ENCODE peak calls at places on chromosomes 5 and 9, in nine cellular contexts. P, A, T, D, Q, F, S, K and H are unnamed samples. For H3K4me1 and H3K27me3, the result is how much of the 10 kb centered on the place peaks cover.

GRCh38 chr9:126833710-126834345 is 26.6 kb upstream of the ZBTB34 start:
- DNase-seq in P (no peak), A (no peak), T (no peak), D (no peak), Q (no peak), F (no peak), S (no peak), K (no peak), H (no peak)

GRCh38 chr9:102844754-102845153 is 150.4 kb upstream of the CYLC2 start:
- DNase-seq in P (no peak), A (no peak), T (no peak), D (no peak), Q (no peak), F (no peak), S (no peak), K (no peak), H (no peak)

GRCh38 chr5:160799160-160799559 is 52.9 kb downstream of the ATP10B start:
- DNase-seq in P (no peak), A (no peak), T (peak), D (no peak), Q (no peak), F (no peak), S (no peak), K (no peak), H (no peak)

GRCh38 chr5:144248015-144248414 is 77.3 kb downstream of the KCTD16 start:
- DNase-seq in P (no peak), A (no peak), T (no peak), D (no peak), Q (no peak), F (no peak), S (no peak), K (no peak), H (no peak)

GRCh38 chr5:160657622-160658458 is 194.2 kb downstream of the ATP10B start:
- DNase-seq in P (no peak), A (no peak), T (peak), D (no peak), Q (no peak), F (no peak), S (no peak), K (no peak), H (no peak)

GRCh38 chr5:147688965-147689364 is 93.6 kb downstream of the JAKMIP2 start:
- DNase-seq in P (no peak), A (no peak), T (no peak), D (no peak), Q (no peak), F (peak), S (no peak), K (no peak), H (no peak)

GRCh38 chr9:16131269-16131668 is 578.4 kb downstream of the CCDC171 start:
- DNase-seq in P (no peak), A (no peak), T (no peak), D (peak), Q (no peak), F (no peak), S (no peak), K (peak), H (no peak)

GRCh38 chr9:134549336-134549735 is 92.3 kb upstream of the COL5A1 start:
- DNase-seq in P (no peak), A (peak), T (no peak), D (no peak), Q (no peak), F (no peak), S (no peak), K (no peak), H (peak)

GRCh38 chr5:110815916-110816605 is 77.3 kb downstream of the SLC25A46 start:
- DNase-seq in P (no peak), A (no peak), T (no peak), D (no peak), Q (no peak), F (no peak), S (no peak), K (peak), H (no peak)

GRCh38 chr5:147685991-147686390 is 96.5 kb downstream of the JAKMIP2 start:
- DNase-seq in P (no peak), A (no peak), T (no peak), D (peak), Q (no peak), F (no peak), S (no peak), K (no peak), H (no peak)

GRCh38 chr5:80216753-80217596 is 38.9 kb downstream of the SERINC5 start:
- DNase-seq in P (no peak), A (peak), T (no peak), D (no peak), Q (peak), F (no peak), S (peak), K (no peak), H (peak)

GRCh38 chr9:4507731-4508130 is 17.5 kb downstream of the SLC1A1 start:
- DNase-seq in P (no peak), A (no peak), T (no peak), D (no peak), Q (no peak), F (no peak), S (no peak), K (no peak), H (no peak)

GRCh38 chr9:4506490-4506889 is 16.2 kb downstream of the SLC1A1 start:
- DNase-seq in P (no peak), A (no peak), T (no peak), D (no peak), Q (no peak), F (no peak), S (no peak), K (no peak), H (no peak)

GRCh38 chr9:4508907-4509589 is 18.8 kb downstream of the SLC1A1 start:
- DNase-seq in P (no peak), A (peak), T (no peak), D (peak), Q (no peak), F (no peak), S (no peak), K (peak), H (no peak)

GRCh38 chr9:4508246-4508906 is 18.1 kb downstream of the SLC1A1 start:
- DNase-seq in P (no peak), A (no peak), T (peak), D (peak), Q (no peak), F (no peak), S (no peak), K (peak), H (no peak)

DNA sequence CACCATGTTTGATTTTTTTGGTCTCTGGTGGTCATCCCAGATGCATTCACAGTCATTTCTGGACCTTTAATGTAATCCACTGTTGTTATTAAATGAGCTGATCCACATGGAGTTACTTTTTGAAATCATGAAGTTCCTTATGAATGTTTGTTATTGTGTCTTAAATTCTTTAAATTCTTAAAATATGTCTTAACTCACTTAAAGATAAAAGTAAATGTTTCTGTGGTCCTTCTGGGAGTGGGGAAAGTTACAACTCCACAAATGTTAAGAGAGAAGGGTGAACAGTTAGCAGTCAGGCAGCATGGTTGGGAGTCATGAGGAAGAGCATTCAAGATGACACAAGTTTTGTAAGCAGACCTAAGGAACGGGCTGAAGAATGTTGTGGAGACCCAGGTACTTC is 17.0 kb downstream of the SLC1A1 start:
- DNase-seq in P (no peak), A (no peak), T (no peak), D (no peak), Q (no peak), F (no peak), S (no peak), K (peak), H (no peak)
- H3K4me1 ChIP-seq in P (under half), A (under half), T (under half), D (under half), Q (under half), F (under half), S (under half), K (under half), H (under half)

GRCh38 chr5:104186100-104186499 is 623.5 kb upstream of the NUDT12 start:
- DNase-seq in P (peak), A (no peak), T (no peak), D (peak), Q (no peak), F (no peak), S (peak), K (no peak), H (peak)

GRCh38 chr5:104189909-104190308 is 627.3 kb upstream of the NUDT12 start:
- DNase-seq in P (no peak), A (peak), T (no peak), D (peak), Q (no peak), F (no peak), S (no peak), K (peak), H (no peak)

GRCh38 chr5:104189031-104189430 is 626.4 kb upstream of the NUDT12 start:
- DNase-seq in P (peak), A (no peak), T (no peak), D (peak), Q (no peak), F (no peak), S (no peak), K (peak), H (no peak)

GRCh38 chr5:104186510-104186909 is 623.9 kb upstream of the NUDT12 start:
- DNase-seq in P (no peak), A (no peak), T (no peak), D (no peak), Q (no peak), F (no peak), S (no peak), K (no peak), H (no peak)

DNA sequence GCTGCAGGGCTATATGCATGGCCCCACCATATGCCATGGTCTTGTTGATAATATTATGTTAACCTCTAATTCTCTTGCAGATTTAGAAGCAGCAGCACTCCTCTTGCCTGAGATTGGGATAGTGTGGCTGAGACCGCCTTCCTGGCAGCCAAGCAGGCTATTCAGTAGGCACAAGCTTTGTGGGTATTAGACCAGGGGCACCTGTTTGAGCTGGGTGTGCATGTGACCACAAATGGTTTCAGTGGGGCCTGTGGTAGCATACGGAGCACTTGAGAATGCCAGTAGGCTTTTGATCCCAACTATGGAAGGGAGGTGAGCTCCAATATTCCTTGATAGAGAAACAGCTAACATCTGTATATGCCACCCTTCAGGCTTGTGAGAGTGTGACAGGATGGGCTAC is 625.1 kb upstream of the NUDT12 start:
- DNase-seq in P (no peak), A (no peak), T (no peak), D (no peak), Q (no peak), F (no peak), S (no peak), K (no peak), H (no peak)
- H3K4me3 ChIP-seq in P (no peak), A (no peak), T (no peak), D (no peak), Q (no peak), F (no peak), S (no peak), K (no peak), H (no peak)

GRCh38 chr5:139850423-139851016 is 54.9 kb downstream of the PSD2 start:
- DNase-seq in P (no peak), A (peak), T (no peak), D (no peak), Q (no peak), F (no peak), S (no peak), K (no peak), H (peak)
- H3K27me3 ChIP-seq in P (under half), A (under half), T (under half), D (under half), Q (under half), F (under half), S (under half), K (half or more), H (under half)

GRCh38 chr5:150428106-150428876 is 15.6 kb upstream of the CD74 start:
- DNase-seq in P (no peak), A (peak), T (peak), D (no peak), Q (peak), F (peak), S (peak), K (no peak), H (peak)

GRCh38 chr5:150422075-150422474 is 9.4 kb upstream of the CD74 start:
- DNase-seq in P (no peak), A (peak), T (no peak), D (no peak), Q (no peak), F (no peak), S (no peak), K (no peak), H (peak)

GRCh38 chr5:150419630-150420270 is 7.0 kb upstream of the CD74 start:
- DNase-seq in P (no peak), A (peak), T (peak), D (no peak), Q (no peak), F (no peak), S (no peak), K (no peak), H (peak)

GRCh38 chr5:150422758-150423157 is 10.0 kb upstream of the CD74 start:
- DNase-seq in P (no peak), A (no peak), T (no peak), D (no peak), Q (no peak), F (no peak), S (no peak), K (no peak), H (no peak)
- H3K4me1 ChIP-seq in P (under half), A (under half), T (under half), D (under half), Q (under half), F (under half), S (under half), K (under half), H (under half)

DNA sequence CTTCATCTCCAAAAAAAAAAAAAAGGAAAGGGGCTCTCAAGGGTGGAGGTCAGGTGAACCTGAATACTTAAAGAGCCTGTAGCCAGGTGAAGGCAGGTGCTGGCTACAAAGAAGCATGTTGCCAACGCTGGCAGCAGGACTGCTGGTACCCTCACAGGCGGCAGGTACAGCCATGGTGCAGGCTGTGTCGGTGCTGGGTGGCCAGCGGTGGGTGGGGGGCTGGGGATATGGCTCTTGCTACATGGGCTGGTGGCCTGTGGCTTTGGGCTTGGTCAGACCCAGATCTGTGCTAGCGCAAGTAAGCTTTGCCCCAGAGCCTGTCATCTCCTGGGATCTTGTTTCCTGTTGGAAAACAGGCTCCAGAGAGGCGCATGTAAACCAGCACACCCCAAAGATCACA is 86.3 kb upstream of the PHYKPL start:
- DNase-seq in P (no peak), A (no peak), T (no peak), D (no peak), Q (peak), F (no peak), S (no peak), K (no peak), H (peak)
- H3K4me3 ChIP-seq in P (no peak), A (no peak), T (no peak), D (no peak), Q (no peak), F (no peak), S (no peak), K (no peak), H (no peak)

GRCh38 chr9:34587271-34587670 is 2.3 kb downstream of the CNTFR start:
- DNase-seq in P (no peak), A (no peak), T (no peak), D (no peak), Q (no peak), F (no peak), S (no peak), K (no peak), H (no peak)
- H3K27me3 ChIP-seq in P (half or more), A (half or more), T (under half), D (under half), Q (half or more), F (under half), S (half or more), K (half or more), H (half or more)

GRCh38 chr9:89664896-89665329 is 60.1 kb downstream of the GADD45G start:
- DNase-seq in P (no peak), A (no peak), T (peak), D (peak), Q (no peak), F (no peak), S (no peak), K (no peak), H (peak)

GRCh38 chr9:89662718-89663246 is 58.0 kb downstream of the GADD45G start:
- DNase-seq in P (no peak), A (no peak), T (no peak), D (no peak), Q (no peak), F (no peak), S (no peak), K (no peak), H (peak)

GRCh38 chr9:89664010-89664409 is 59.2 kb downstream of the GADD45G start:
- DNase-seq in P (no peak), A (no peak), T (peak), D (no peak), Q (no peak), F (no peak), S (no peak), K (no peak), H (no peak)

GRCh38 chr9:89661956-89662717 is 57.3 kb downstream of the GADD45G start:
- DNase-seq in P (no peak), A (peak), T (peak), D (peak), Q (peak), F (peak), S (peak), K (peak), H (peak)

GRCh38 chr9:89663264-89663970 is 58.6 kb downstream of the GADD45G start:
- DNase-seq in P (no peak), A (no peak), T (no peak), D (no peak), Q (no peak), F (no peak), S (no peak), K (no peak), H (peak)
- H3K4me1 ChIP-seq in P (under half), A (under half), T (under half), D (under half), Q (under half), F (under half), S (under half), K (under half), H (half or more)

GRCh38 chr9:88949961-88950340 is 41.3 kb upstream of the S1PR3 start:
- DNase-seq in P (no peak), A (no peak), T (no peak), D (peak), Q (no peak), F (no peak), S (no peak), K (peak), H (no peak)

GRCh38 chr9:88949425-88949824 is 41.8 kb upstream of the S1PR3 start:
- DNase-seq in P (no peak), A (no peak), T (no peak), D (no peak), Q (peak), F (peak), S (peak), K (peak), H (no peak)

GRCh38 chr9:88951143-88951542 is 40.1 kb upstream of the S1PR3 start:
- DNase-seq in P (no peak), A (no peak), T (no peak), D (no peak), Q (no peak), F (no peak), S (no peak), K (no peak), H (no peak)

GRCh38 chr9:88952086-88952615 is 39.1 kb upstream of the S1PR3 start:
- DNase-seq in P (no peak), A (no peak), T (no peak), D (no peak), Q (no peak), F (no peak), S (no peak), K (no peak), H (no peak)

DNA sequence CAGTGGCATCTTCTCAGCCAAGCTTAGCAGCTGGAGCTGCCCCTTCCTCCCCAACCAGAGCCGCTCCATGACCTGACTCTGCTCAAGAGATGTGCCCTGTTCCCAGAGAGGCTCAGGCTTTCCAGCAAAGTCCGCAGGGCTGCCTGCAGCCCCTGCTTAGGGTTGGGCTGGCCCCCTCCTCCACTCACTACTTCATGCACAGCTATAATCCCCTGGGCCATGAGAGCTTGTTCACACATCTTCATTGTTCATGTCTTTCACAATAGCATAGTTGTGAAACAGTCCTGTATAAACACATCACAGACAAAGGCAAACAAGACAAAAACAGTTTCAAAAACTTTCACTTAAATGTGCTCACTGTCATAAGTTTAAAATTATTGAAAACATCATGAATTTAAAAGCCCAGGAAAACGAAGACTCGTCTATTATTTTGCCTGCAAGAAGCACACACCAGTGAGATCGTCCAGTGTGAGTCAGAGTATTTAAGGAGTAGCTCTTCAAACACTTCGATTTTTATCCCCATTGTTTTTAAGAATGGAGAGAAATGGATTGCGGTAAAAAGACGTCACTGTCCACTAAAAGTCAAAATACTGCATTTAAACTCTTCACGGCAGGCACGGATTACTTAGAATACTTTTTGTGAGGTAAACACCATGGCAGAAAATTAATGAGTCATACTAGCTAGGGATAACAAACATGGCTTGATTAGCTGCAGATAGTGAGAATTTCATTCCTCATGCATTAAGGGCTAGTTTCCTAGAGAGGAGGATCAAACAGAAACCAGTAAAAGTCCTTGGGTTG is 40.7 kb upstream of the S1PR3 start:
- DNase-seq in P (no peak), A (peak), T (no peak), D (no peak), Q (no peak), F (no peak), S (no peak), K (peak), H (no peak)
- H3K4me3 ChIP-seq in P (no peak), A (peak), T (no peak), D (no peak), Q (no peak), F (no peak), S (no peak), K (no peak), H (no peak)

GRCh38 chr9:133242991-133243390 is 32.0 kb downstream of the ABO start:
- DNase-seq in P (no peak), A (no peak), T (no peak), D (no peak), Q (no peak), F (no peak), S (no peak), K (no peak), H (no peak)

GRCh38 chr9:133239533-133240090 is 30.6 kb upstream of the OBP2B start:
- DNase-seq in P (no peak), A (peak), T (peak), D (no peak), Q (no peak), F (no peak), S (no peak), K (no peak), H (no peak)

GRCh38 chr9:133238851-133239532 is 29.9 kb upstream of the OBP2B start:
- DNase-seq in P (peak), A (peak), T (peak), D (peak), Q (peak), F (peak), S (peak), K (peak), H (peak)

GRCh38 chr9:133238272-133238850 is 29.3 kb upstream of the OBP2B start:
- DNase-seq in P (no peak), A (peak), T (peak), D (no peak), Q (peak), F (peak), S (peak), K (no peak), H (peak)

DNA sequence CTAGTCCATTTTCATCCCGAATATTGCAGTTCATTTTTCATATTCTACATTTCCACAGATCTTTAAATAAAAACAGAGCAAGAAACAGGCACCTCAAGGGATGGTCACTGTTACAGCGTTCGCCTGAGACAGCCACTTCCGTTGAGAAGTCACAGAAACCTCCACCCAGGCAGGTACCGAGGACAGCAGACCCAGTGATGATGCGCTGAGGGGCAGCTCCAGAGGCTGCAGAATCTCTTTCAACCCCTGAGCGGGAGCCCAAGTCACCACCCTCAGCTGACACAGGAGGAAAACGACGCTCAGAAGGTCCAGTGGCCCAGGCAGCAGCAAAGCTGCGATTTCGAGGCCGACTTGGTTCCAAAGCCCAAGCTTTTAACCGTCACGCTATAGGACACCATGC is 32.8 kb downstream of the ABO start:
- DNase-seq in P (no peak), A (peak), T (no peak), D (no peak), Q (no peak), F (no peak), S (no peak), K (no peak), H (no peak)
- H3K27me3 ChIP-seq in P (under half), A (under half), T (under half), D (under half), Q (under half), F (under half), S (under half), K (under half), H (under half)